ENCODE peak calls at places on chromosome X, in seven cellular contexts. U, B, W, V, N, F and O are unnamed samples.

GRCh38 chrX:44550563-44550962 is 7.9 kb upstream of the FUNDC1 start:
- DNase-seq in V (no peak), W (no peak), N (no peak), U (no peak), F (no peak), B (no peak), O (no peak)

GRCh38 chrX:108029928-108030711 is 14.7 kb upstream of the VSIG1 start:
- DNase-seq in F (no peak), U (no peak), W (no peak), B (no peak), V (no peak), N (no peak), O (no peak)

GRCh38 chrX:131741103-131741581 is 197.3 kb downstream of the OR13H1 start:
- DNase-seq in N (no peak), B (peak; percentile 93), U (no peak), V (no peak), W (no peak), F (no peak), O (no peak)

GRCh38 chrX:48676893-48677270 is 6.7 kb upstream of the WAS start:
- DNase-seq in N (no peak), W (no peak), B (no peak), U (no peak), F (no peak), V (peak; percentile 72), O (no peak)

GRCh38 chrX:45850775-45851433 is 650.2 kb upstream of the DIPK2B start:
- DNase-seq in V (peak; percentile 74), B (no peak), N (peak; percentile 6), W (no peak), U (peak; percentile 56), F (peak; percentile 15), O (no peak)

GRCh38 chrX:111352424-111352823 is 59.6 kb downstream of the DCX start:
- DNase-seq in N (peak; percentile 0), B (peak; percentile 20), V (no peak), W (peak; percentile 57), F (peak; percentile 22), U (peak; percentile 45), O (peak; percentile 68)

GRCh38 chrX:23389196-23389792 is 54.6 kb downstream of the PTCHD1 start:
- DNase-seq in V (peak; percentile 65), B (no peak), U (no peak), W (no peak), F (no peak), N (no peak), O (no peak)

GRCh38 chrX:151713859-151714258 is 2.0 kb upstream of the FATE1 start:
- DNase-seq in U (no peak), W (no peak), B (no peak), V (peak; percentile 82), N (peak; percentile 0), F (peak; percentile 62), O (peak; percentile 15)

GRCh38 chrX:1853916-1854315 is 239.1 kb downstream of the ASMT start:
- DNase-seq in U (no peak), F (no peak), B (no peak), V (no peak), N (no peak), W (no peak), O (no peak)

GRCh38 chrX:9390121-9390520 is 74.7 kb upstream of the TBL1X start:
- DNase-seq in B (no peak), F (no peak), V (no peak), U (no peak), W (no peak), N (no peak), O (no peak)

GRCh38 chrX:44872319-44872816 is 620 bp upstream of the KDM6A start:
- DNase-seq in B (no peak), F (peak; percentile 25), U (peak; percentile 65), W (no peak), N (no peak), V (no peak), O (peak; percentile 35)

GRCh38 chrX:132728296-132728695 is 230.1 kb downstream of the HS6ST2 start:
- DNase-seq in N (no peak), V (no peak), W (no peak), F (peak; percentile 15), B (no peak), U (no peak), O (no peak)

GRCh38 chrX:103175944-103176753 is 38.8 kb upstream of the BEX4 start:
- DNase-seq in N (peak; percentile 11), V (peak; percentile 89), F (peak; percentile 76), W (peak; percentile 64), B (peak; percentile 75), U (no peak), O (peak; percentile 64)

GRCh38 chrX:140715787-140716186 is 6.2 kb downstream of the LINC00632 start:
- DNase-seq in W (no peak), N (no peak), F (no peak), B (no peak), U (no peak), V (no peak), O (no peak)

GRCh38 chrX:68508799-68509198 is 9.9 kb downstream of the YIPF6 start:
- DNase-seq in W (no peak), U (no peak), B (no peak), V (no peak), F (no peak), N (no peak), O (no peak)

GRCh38 chrX:154354013-154354412 is 20.4 kb downstream of the FLNA start:
- DNase-seq in U (no peak), N (no peak), B (no peak), W (no peak), F (no peak), V (no peak), O (no peak)

GRCh38 chrX:154354516-154354915 is 19.9 kb downstream of the FLNA start:
- DNase-seq in W (no peak), B (no peak), U (no peak), N (no peak), V (no peak), F (no peak), O (peak; percentile 41)

GRCh38 chrX:154355776-154356140 is 18.7 kb downstream of the FLNA start:
- DNase-seq in U (no peak), B (no peak), F (no peak), W (no peak), V (no peak), N (no peak), O (no peak)

GRCh38 chrX:154356596-154356995 is 17.8 kb downstream of the FLNA start:
- DNase-seq in B (no peak), N (no peak), U (no peak), W (no peak), V (no peak), F (no peak), O (no peak)

GRCh38 chrX:154355094-154355775 is 19.2 kb downstream of the FLNA start:
- DNase-seq in V (no peak), F (no peak), U (no peak), N (no peak), W (no peak), B (no peak), O (no peak)
- H3K36me3 ChIP-seq in V (peaks cover 64% of the 10 kb centered on the region), F (no peaks in the 10 kb centered on the region), U (no peaks in the 10 kb centered on the region), N (peaks cover 47% of the 10 kb centered on the region), W (peaks cover 100% of the 10 kb centered on the region), B (peaks cover 16% of the 10 kb centered on the region), O (peaks cover 98% of the 10 kb centered on the region)

GRCh38 chrX:19862634-19863236 is 24.7 kb downstream of the SH3KBP1 start:
- DNase-seq in U (no peak), V (no peak), B (no peak), W (no peak), F (no peak), N (no peak), O (no peak)

GRCh38 chrX:19860571-19860970 is 26.8 kb downstream of the SH3KBP1 start:
- DNase-seq in B (no peak), F (no peak), U (no peak), V (no peak), N (no peak), W (no peak), O (no peak)

GRCh38 chrX:19855700-19856381 is 31.6 kb downstream of the SH3KBP1 start:
- DNase-seq in U (no peak), N (no peak), W (no peak), B (no peak), F (no peak), V (no peak), O (no peak)

GRCh38 chrX:19852014-19853005 is 35.1 kb downstream of the SH3KBP1 start:
- DNase-seq in F (no peak), B (no peak), V (no peak), W (no peak), U (peak; percentile 60), N (peak; percentile 72), O (no peak)

GRCh38 chrX:19857131-19857530 is 30.3 kb downstream of the SH3KBP1 start:
- DNase-seq in N (no peak), W (no peak), V (no peak), F (no peak), U (no peak), B (no peak), O (no peak)
- TF ChIP-seq CTCF in N (no peak), W (no peak), V (no peak), F (no peak), U (no peak), B (no peak), O (no peak)

DNA sequence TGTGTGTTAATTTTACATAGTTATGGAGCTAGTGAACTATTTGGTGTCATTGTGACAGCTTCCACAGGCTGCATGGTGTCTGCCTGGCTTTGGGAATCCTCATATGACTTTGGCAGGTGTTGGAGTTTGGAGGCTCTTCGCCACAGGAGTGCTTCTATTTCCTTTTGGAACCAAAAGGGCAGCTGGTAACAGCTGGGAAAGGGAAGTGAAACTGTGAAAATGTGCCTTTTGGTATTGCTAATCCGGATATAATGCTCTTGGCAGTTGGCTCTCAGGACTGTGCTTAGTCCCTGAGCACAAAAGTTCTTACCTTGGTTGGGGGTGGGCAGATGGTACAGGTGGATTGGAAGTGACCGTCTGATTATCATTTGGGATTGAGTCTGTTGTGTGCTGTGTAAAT is 18.1 kb downstream of the OFD1 start:
- DNase-seq in V (no peak), U (no peak), B (no peak), F (no peak), W (no peak), N (no peak), O (no peak)
- H3K36me3 ChIP-seq in V (peaks cover 54% of the 10 kb centered on the region), U (no peaks in the 10 kb centered on the region), B (peaks cover 21% of the 10 kb centered on the region), F (no peaks in the 10 kb centered on the region), W (peaks cover 31% of the 10 kb centered on the region), N (peaks cover 23% of the 10 kb centered on the region), O (peaks cover 4% of the 10 kb centered on the region)

DNA sequence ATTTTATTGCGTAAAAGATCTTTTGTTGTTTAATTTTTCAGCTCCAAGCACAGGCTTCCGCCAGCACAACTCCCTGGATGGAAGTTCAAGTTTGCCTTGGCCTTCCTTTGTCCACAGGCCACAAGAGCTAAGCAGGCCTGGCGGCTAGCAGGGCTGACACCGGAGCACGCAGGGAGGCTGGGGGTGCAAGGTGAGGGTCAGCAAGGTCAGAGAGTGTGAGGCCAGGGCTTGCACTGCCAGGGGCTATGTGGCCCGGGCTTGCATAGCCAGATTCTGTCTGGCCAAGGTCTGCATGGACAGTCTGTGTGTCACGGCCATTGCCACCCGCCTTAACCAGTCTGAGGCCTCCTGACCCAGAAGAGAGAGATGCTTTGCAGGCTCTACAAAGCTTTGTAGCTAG is 123.9 kb downstream of the BCOR start:
- DNase-seq in B (no peak), N (peak; percentile 31), F (no peak), V (no peak), W (no peak), U (no peak), O (no peak)
- TF ChIP-seq CTCF in B (no peak), N (no peak), F (no peak), V (no peak), W (no peak), U (no peak), O (no peak)